ENCODE peak calls at places on chromosome 10, in four cellular contexts. One of them, this sample, is unnamed.

GRCh38 chr10:69734416-69734796 is 67.3 kb upstream of the COL13A1 start:
- ATAC-seq in K562: peak; percentile 4
- ATAC-seq in A549: no peak
- ATAC-seq in HepG2: no peak
- ATAC-seq in this sample: no peak

GRCh38 chr10:114829160-114829909 is 7.8 kb downstream of the FHIP2A start:
- ATAC-seq in K562: peak; percentile 58
- ATAC-seq in A549: no peak
- ATAC-seq in HepG2: no peak
- ATAC-seq in this sample: no peak

GRCh38 chr10:97633921-97634320 is 621 bp upstream of the MORN4 start:
- ATAC-seq in K562: peak; percentile 80
- ATAC-seq in A549: peak; percentile 78
- ATAC-seq in HepG2: peak; percentile 47
- ATAC-seq in this sample: no peak

GRCh38 chr10:15334650-15335323 is 36.3 kb downstream of the FAM171A1 start:
- ATAC-seq in K562: no peak
- ATAC-seq in A549: no peak
- ATAC-seq in HepG2: peak; percentile 29
- ATAC-seq in this sample: no peak

GRCh38 chr10:126939706-126940105 is 34.5 kb downstream of the DOCK1 start:
- ATAC-seq in K562: no peak
- ATAC-seq in A549: no peak
- ATAC-seq in HepG2: no peak
- ATAC-seq in this sample: no peak

GRCh38 chr10:29501692-29502091 is 133.1 kb downstream of the SVIL start:
- ATAC-seq in K562: no peak
- ATAC-seq in A549: peak; percentile 90
- ATAC-seq in HepG2: no peak
- ATAC-seq in this sample: peak; percentile 68

GRCh38 chr10:7435674-7436073 is 24.8 kb upstream of the SFMBT2 start:
- ATAC-seq in K562: no peak
- ATAC-seq in A549: no peak
- ATAC-seq in HepG2: no peak
- ATAC-seq in this sample: no peak

GRCh38 chr10:30200019-30200415 is 140.6 kb upstream of the JCAD start:
- ATAC-seq in K562: no peak
- ATAC-seq in A549: no peak
- ATAC-seq in HepG2: no peak
- ATAC-seq in this sample: no peak

GRCh38 chr10:28359334-28359733 is 56.5 kb upstream of the MPP7 start:
- ATAC-seq in K562: no peak
- ATAC-seq in A549: no peak
- ATAC-seq in HepG2: no peak
- ATAC-seq in this sample: no peak

GRCh38 chr10:34739915-34740314 is 75.2 kb downstream of the PARD3 start:
- ATAC-seq in K562: peak; percentile 86
- ATAC-seq in A549: peak; percentile 65
- ATAC-seq in HepG2: no peak
- ATAC-seq in this sample: peak; percentile 77

GRCh38 chr10:62459072-62459471 is 84.9 kb downstream of the ZNF365 start:
- ATAC-seq in K562: no peak
- ATAC-seq in A549: no peak
- ATAC-seq in HepG2: no peak
- ATAC-seq in this sample: peak; percentile 66

GRCh38 chr10:99908512-99908911 is 101.2 kb downstream of the DNMBP start:
- ATAC-seq in K562: no peak
- ATAC-seq in A549: no peak
- ATAC-seq in HepG2: no peak
- ATAC-seq in this sample: no peak

GRCh38 chr10:48690791-48691660 is 6.4 kb downstream of the WDFY4 start:
- ATAC-seq in K562: no peak
- ATAC-seq in A549: no peak
- ATAC-seq in HepG2: no peak
- ATAC-seq in this sample: no peak

GRCh38 chr10:266974-267425 is 131.7 kb downstream of the ZMYND11 start:
- ATAC-seq in K562: no peak
- ATAC-seq in A549: peak; percentile 48
- ATAC-seq in HepG2: no peak
- ATAC-seq in this sample: no peak

GRCh38 chr10:91198781-91199180 is 21.7 kb upstream of the PCGF5 start:
- ATAC-seq in K562: no peak
- ATAC-seq in A549: no peak
- ATAC-seq in HepG2: no peak
- ATAC-seq in this sample: peak; percentile 86

GRCh38 chr10:81838950-81839349 is 36.0 kb upstream of the NRG3 start:
- ATAC-seq in K562: no peak
- ATAC-seq in A549: no peak
- ATAC-seq in HepG2: no peak
- ATAC-seq in this sample: no peak

GRCh38 chr10:44873156-44873555 is 38.0 kb upstream of the TMEM72 start:
- ATAC-seq in K562: no peak
- ATAC-seq in A549: no peak
- ATAC-seq in HepG2: no peak
- ATAC-seq in this sample: no peak

GRCh38 chr10:80407836-80408197 is 534 bp upstream of the PRXL2A start:
- ATAC-seq in K562: no peak
- ATAC-seq in A549: peak; percentile 86
- ATAC-seq in HepG2: peak; percentile 72
- ATAC-seq in this sample: peak; percentile 26

GRCh38 chr10:28254290-28254985 is 48.4 kb downstream of the MPP7 start:
- ATAC-seq in K562: no peak
- ATAC-seq in A549: no peak
- ATAC-seq in HepG2: no peak
- ATAC-seq in this sample: peak; percentile 24

GRCh38 chr10:109895848-109896247 is 27.5 kb downstream of the XPNPEP1 start:
- ATAC-seq in K562: no peak
- ATAC-seq in A549: no peak
- ATAC-seq in HepG2: no peak
- ATAC-seq in this sample: no peak

GRCh38 chr10:103719036-103719435 is 136.3 kb downstream of the SH3PXD2A start:
- ATAC-seq in K562: no peak
- ATAC-seq in A549: no peak
- ATAC-seq in HepG2: no peak
- ATAC-seq in this sample: no peak

GRCh38 chr10:101311440-101312067 is 42.4 kb upstream of the BTRC start:
- ATAC-seq in K562: no peak
- ATAC-seq in A549: peak; percentile 59
- ATAC-seq in HepG2: peak; percentile 57
- ATAC-seq in this sample: no peak

GRCh38 chr10:122725768-122726167 is 26.1 kb upstream of the C10orf120 start:
- ATAC-seq in K562: no peak
- ATAC-seq in A549: peak; percentile 75
- ATAC-seq in HepG2: no peak
- ATAC-seq in this sample: no peak

GRCh38 chr10:121608669-121609190 is 10.5 kb upstream of the FGFR2 start:
- ATAC-seq in K562: peak; percentile 93
- ATAC-seq in A549: peak; percentile 95
- ATAC-seq in HepG2: peak; percentile 92
- ATAC-seq in this sample: peak; percentile 76

GRCh38 chr10:47077941-47078340 is 166.7 kb downstream of the PTPN20 start:
- ATAC-seq in K562: no peak
- ATAC-seq in A549: no peak
- ATAC-seq in HepG2: no peak
- ATAC-seq in this sample: no peak

GRCh38 chr10:90447836-90448235 is 410.0 kb downstream of the HTR7 start:
- ATAC-seq in K562: no peak
- ATAC-seq in A549: no peak
- ATAC-seq in HepG2: no peak
- ATAC-seq in this sample: no peak

GRCh38 chr10:103894454-103894853 is 23.5 kb downstream of the STN1 start:
- ATAC-seq in K562: no peak
- ATAC-seq in A549: no peak
- ATAC-seq in HepG2: no peak
- ATAC-seq in this sample: peak; percentile 52

GRCh38 chr10:42896735-42897134 is 114.1 kb downstream of the BMS1 start:
- ATAC-seq in K562: no peak
- ATAC-seq in A549: no peak
- ATAC-seq in HepG2: no peak
- ATAC-seq in this sample: no peak

GRCh38 chr10:66713387-66713786 is 212.4 kb upstream of the LRRTM3 start:
- ATAC-seq in K562: no peak
- ATAC-seq in A549: no peak
- ATAC-seq in HepG2: no peak
- ATAC-seq in this sample: no peak

GRCh38 chr10:54650547-54650946 is 150.5 kb downstream of the PCDH15 start:
- ATAC-seq in K562: no peak
- ATAC-seq in A549: no peak
- ATAC-seq in HepG2: no peak
- ATAC-seq in this sample: no peak

GRCh38 chr10:4127518-4128315 is 342.7 kb upstream of the KLF6 start:
- ATAC-seq in K562: no peak
- ATAC-seq in A549: no peak
- ATAC-seq in HepG2: peak; percentile 76
- ATAC-seq in this sample: peak; percentile 38

GRCh38 chr10:33204049-33204448 is 130.4 kb downstream of the NRP1 start:
- ATAC-seq in K562: no peak
- ATAC-seq in A549: no peak
- ATAC-seq in HepG2: no peak
- ATAC-seq in this sample: peak; percentile 86

GRCh38 chr10:48457949-48458661 is 146.8 kb downstream of the ARHGAP22 start:
- ATAC-seq in K562: no peak
- ATAC-seq in A549: no peak
- ATAC-seq in HepG2: no peak
- ATAC-seq in this sample: no peak

DNA sequence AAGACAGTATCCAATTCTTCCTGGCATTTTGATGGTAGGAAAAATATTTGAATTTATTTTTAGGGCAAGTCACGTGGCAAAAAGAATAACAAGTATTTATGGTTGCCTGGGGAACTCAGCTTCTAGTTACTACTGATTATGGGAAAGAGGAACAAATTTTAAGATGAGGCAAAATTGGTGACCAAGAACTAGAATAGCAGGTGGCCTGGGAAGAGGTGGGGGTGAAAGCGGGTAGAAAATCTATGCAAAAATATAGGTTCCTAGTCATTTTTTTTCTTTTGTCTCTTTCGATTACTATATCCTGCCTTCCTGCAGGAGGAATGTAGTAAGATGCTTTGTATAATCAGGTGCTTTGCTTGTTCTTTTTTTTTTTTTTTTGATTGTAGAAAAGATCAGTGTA is 27.8 kb downstream of the ENTPD1 start:
- ATAC-seq in K562: no peak
- ATAC-seq in A549: no peak
- ATAC-seq in HepG2: no peak
- ATAC-seq in this sample: no peak
- TF ChIP-seq EP300 in K562: no peak
- TF ChIP-seq EP300 in A549: no peak
- TF ChIP-seq EP300 in HepG2: no peak
- TF ChIP-seq EP300 in this sample: no peak

GRCh38 chr10:77553966-77554365 is 83.6 kb downstream of the KCNMA1 start:
- ATAC-seq in K562: no peak
- ATAC-seq in A549: no peak
- ATAC-seq in HepG2: no peak
- ATAC-seq in this sample: peak; percentile 10

GRCh38 chr10:77553311-77553710 is 84.3 kb downstream of the KCNMA1 start:
- ATAC-seq in K562: no peak
- ATAC-seq in A549: no peak
- ATAC-seq in HepG2: no peak
- ATAC-seq in this sample: no peak

GRCh38 chr10:77554996-77555397 is 82.6 kb downstream of the KCNMA1 start:
- ATAC-seq in K562: no peak
- ATAC-seq in A549: no peak
- ATAC-seq in HepG2: no peak
- ATAC-seq in this sample: no peak

GRCh38 chr10:77556990-77557601 is 80.5 kb downstream of the KCNMA1 start:
- ATAC-seq in K562: no peak
- ATAC-seq in A549: peak; percentile 61
- ATAC-seq in HepG2: no peak
- ATAC-seq in this sample: no peak

GRCh38 chr10:77555591-77556212 is 81.9 kb downstream of the KCNMA1 start:
- ATAC-seq in K562: peak; percentile 74
- ATAC-seq in A549: no peak
- ATAC-seq in HepG2: no peak
- ATAC-seq in this sample: peak; percentile 86
- TF ChIP-seq EP300 in K562: no peak
- TF ChIP-seq EP300 in A549: no peak
- TF ChIP-seq EP300 in HepG2: no peak
- TF ChIP-seq EP300 in this sample: no peak

GRCh38 chr10:58873161-58873560 is 303.3 kb upstream of the PHYHIPL start:
- ATAC-seq in K562: no peak
- ATAC-seq in A549: no peak
- ATAC-seq in HepG2: no peak
- ATAC-seq in this sample: no peak
- TF ChIP-seq EP300 in K562: no peak
- TF ChIP-seq EP300 in A549: no peak
- TF ChIP-seq EP300 in HepG2: no peak
- TF ChIP-seq EP300 in this sample: no peak

DNA sequence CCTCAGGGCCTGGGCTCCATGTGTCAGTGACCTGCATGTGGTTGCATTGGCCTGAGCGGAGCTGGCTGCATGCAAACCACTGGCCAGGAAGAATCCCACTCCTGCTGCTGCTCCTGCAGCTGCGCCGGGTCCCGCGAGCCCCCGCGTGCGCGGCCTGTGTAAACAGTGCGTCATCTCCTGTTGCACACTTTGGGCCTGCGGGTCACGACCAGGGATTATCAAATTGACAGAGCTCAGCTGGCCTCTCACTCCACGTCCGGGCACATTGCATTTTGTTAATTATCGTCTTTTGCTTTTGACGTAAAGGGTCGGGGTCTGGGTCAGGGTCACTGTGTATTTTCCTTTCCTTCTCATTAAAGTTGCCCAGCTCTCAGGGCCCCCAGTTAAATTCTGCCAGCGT is 132.6 kb downstream of the RGS10 start:
- ATAC-seq in K562: peak; percentile 51
- ATAC-seq in A549: no peak
- ATAC-seq in HepG2: peak; percentile 80
- ATAC-seq in this sample: peak; percentile 70
- TF ChIP-seq EP300 in K562: no peak
- TF ChIP-seq EP300 in A549: no peak
- TF ChIP-seq EP300 in HepG2: peak; percentile 68
- TF ChIP-seq EP300 in this sample: no peak

DNA sequence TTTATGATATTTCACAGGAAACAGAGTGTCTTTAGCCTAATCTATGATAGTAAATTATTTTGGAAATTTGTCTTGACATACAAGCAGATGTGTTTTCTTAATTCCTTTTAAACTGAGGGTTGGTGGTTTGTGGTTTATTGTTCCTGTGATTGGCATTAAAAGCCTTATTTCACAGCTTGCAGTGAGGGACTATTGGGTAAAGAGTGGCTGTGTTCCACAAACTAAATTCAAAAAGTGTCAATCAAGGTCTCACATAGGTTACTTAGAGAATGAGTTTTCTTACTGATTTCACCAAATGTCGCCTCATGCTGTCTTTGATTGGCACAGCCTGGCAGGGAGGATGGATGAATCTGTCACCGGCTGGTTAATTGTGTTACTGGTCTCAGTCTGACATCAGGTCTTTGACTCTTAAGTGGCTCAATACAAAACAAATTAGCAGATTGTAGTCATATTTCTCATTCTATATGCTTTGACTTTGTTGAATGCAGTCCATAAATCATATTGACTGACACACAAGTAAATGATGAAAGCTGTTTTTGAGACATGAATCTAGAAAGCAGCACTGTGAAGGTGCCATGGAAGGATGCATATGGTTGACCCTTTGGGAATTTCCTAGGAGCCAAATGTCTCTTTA is 66.8 kb upstream of the CYP26C1 start:
- ATAC-seq in K562: no peak
- ATAC-seq in A549: no peak
- ATAC-seq in HepG2: no peak
- ATAC-seq in this sample: no peak
- TF ChIP-seq EP300 in K562: no peak
- TF ChIP-seq EP300 in A549: no peak
- TF ChIP-seq EP300 in HepG2: no peak
- TF ChIP-seq EP300 in this sample: no peak

GRCh38 chr10:132408823-132409666 is 12.0 kb downstream of the PWWP2B start:
- ATAC-seq in K562: no peak
- ATAC-seq in A549: no peak
- ATAC-seq in HepG2: peak; percentile 6
- ATAC-seq in this sample: no peak
- TF ChIP-seq EP300 in K562: no peak
- TF ChIP-seq EP300 in A549: no peak
- TF ChIP-seq EP300 in HepG2: no peak
- TF ChIP-seq EP300 in this sample: no peak

This sample was measured in gastroesophageal sphincter.